ENCODE peak calls at places on chromosome 19, in four cellular contexts. A, G, M and I are unnamed samples.

GRCh38 chr19:4730740-4731171 is 7.1 kb upstream of the DPP9 start:
- DNase-seq in A (no peak), G (peak), M (no peak), I (no peak)

GRCh38 chr19:58555920-58556632 is 1.2 kb upstream of the CHMP2A start:
- DNase-seq in A (no peak), G (no peak), M (no peak), I (no peak)

GRCh38 chr19:38012290-38012689 is 105.3 kb downstream of the SIPA1L3 start:
- DNase-seq in M (no peak), G (no peak), A (no peak), I (no peak)

GRCh38 chr19:9934132-9934950 is 2.0 kb downstream of the OLFM2 start:
- DNase-seq in G (peak), M (peak), A (peak), I (peak)

GRCh38 chr19:30222428-30222873 is 149.7 kb upstream of the ZNF536 start:
- DNase-seq in G (no peak), A (no peak), M (no peak), I (no peak)

GRCh38 chr19:21260164-21260847 is 68.9 kb downstream of the ZNF708 start:
- DNase-seq in M (no peak), A (no peak), G (no peak), I (no peak)

GRCh38 chr19:31105761-31106160 is 243.5 kb downstream of the TSHZ3 start:
- DNase-seq in M (no peak), G (no peak), A (no peak), I (no peak)

GRCh38 chr19:38044267-38045111 is 137.5 kb downstream of the SIPA1L3 start:
- DNase-seq in A (no peak), M (no peak), G (no peak), I (no peak)

GRCh38 chr19:572891-573825 is 762 bp downstream of the BSG start:
- DNase-seq in M (peak), G (peak), A (no peak), I (no peak)

GRCh38 chr19:15456871-15457700 is 7.3 kb downstream of the RASAL3 start:
- DNase-seq in A (no peak), M (no peak), G (peak), I (peak)

GRCh38 chr19:34960940-34961679 is 2.9 kb downstream of the ZNF792 start:
- DNase-seq in G (no peak), M (no peak), A (no peak), I (no peak)

DNA sequence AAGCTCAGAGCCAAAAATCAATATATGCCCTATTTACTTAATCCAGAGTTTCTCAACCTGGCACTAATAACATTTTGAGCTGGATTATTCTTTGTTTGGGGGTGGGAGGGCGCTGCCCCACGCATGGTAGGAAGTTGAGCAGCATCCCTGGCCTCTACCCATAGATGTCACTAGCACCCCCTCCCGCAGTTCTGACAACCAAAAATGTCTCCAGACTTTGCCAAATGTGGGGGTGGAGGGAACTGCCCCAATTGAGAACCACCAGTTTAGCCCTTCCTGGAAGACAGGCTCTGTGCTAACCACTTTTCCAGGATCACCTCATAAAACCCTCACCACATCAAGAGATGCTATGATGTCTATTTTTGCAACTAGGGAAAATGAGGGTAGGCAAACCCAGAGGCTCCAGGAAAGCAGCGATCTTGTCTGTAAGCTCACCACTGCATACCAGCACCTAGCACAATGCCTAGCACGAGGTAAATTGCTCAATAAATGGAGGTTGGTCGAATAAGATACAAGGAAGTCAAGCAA is 1.1 kb downstream of the TRIR start:
- DNase-seq in G (peak), A (no peak), M (no peak), I (no peak)
- TF ChIP-seq CTCF in G (peak), A (no peak), M (no peak), I (peak)

DNA sequence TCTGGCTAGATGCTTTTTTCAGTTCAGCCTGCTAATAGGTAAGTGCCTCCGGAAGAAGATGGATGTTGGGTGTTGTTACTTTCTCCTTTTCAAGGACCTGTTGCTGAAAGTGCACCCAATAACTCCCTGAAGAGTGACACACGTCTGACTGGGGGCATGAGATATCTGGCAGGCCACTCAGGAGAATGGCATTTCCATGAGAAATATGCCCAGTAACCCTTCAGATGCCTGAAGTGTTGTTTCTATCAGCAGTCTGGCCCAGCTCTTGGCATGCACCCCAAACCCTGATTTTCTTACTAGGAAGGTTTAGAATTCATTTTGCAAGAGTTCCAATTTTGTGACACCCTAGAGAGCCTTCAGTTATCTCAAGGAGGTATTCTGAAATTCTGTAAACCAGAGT is 71.5 kb downstream of the ARHGAP35 start:
- DNase-seq in M (no peak), A (no peak), G (no peak), I (no peak)
- H3K27ac ChIP-seq in M (peak), A (peak), G (no peak), I (peak)

GRCh38 chr19:2253106-2254051 is 2.8 kb downstream of the JSRP1 start:
- DNase-seq in A (no peak), G (no peak), M (no peak), I (peak)
- H3K4me3 ChIP-seq in A (no peak), G (no peak), M (no peak), I (no peak)

GRCh38 chr19:56211718-56212117 is 9.6 kb downstream of the ZSCAN5C start:
- DNase-seq in M (no peak), G (no peak), A (no peak), I (no peak)
- TF ChIP-seq CTCF in M (no peak), G (no peak), A (no peak), I (no peak)

DNA sequence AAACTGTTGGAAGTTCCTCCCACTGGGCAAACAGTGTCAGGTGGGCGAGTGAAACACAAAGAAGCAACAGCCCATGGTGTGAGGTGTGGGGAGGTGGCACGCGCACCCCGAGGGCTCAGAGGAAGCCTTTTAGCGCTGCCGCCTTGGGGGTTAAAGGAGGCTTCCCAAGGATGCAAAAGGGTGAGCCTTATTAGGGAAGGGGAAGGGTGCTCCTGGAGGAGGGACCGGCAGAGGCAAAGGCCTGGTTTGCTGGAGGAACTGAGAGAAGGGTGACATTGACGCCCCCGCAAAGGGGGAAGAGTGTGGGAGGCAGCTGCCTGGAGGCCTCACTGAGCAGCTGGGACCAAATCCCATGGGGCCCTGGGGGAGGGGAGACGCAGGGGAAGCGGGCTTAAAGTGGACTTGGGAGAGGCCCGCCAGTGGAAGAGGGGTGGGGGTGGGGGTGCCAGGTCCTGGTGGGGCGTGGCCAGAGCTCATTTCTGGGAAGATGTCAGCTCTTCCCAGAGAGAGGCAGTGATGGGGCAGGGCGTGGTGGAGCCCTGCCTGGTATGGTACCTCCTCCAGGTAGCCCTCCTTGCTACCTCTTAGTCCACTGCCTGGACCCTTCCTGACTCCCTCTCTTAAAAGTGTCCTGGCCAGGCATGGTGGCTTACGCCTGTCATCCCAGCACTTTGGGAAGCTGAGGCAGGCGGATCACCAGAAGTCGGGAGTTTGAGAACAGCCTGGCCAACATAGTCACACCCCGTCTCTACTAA is 12.0 kb upstream of the FCHO1 start:
- DNase-seq in G (peak), M (no peak), A (no peak), I (no peak)
- H3K27ac ChIP-seq in G (peak), M (no peak), A (no peak), I (no peak)